ENCODE peak calls at places on chromosomes 13 and 19, in six cellular contexts. O is sigmoid colon, G is Panc1, N is HepG2, X is stomach, V is GM23338. H is an unnamed sample.

GRCh38 chr19:36573948-36574726 is 1.0 kb upstream of the ZNF529 start:
- DNase-seq in O (no peak), X (peak), G (no peak), V (peak), N (peak), H (no peak)

GRCh38 chr19:7348587-7349230 is at the start of gene ARHGEF18:
- DNase-seq in V (no peak), O (peak), G (no peak), N (no peak), X (no peak), H (peak)

GRCh38 chr13:33146843-33147611 is 130.8 kb downstream of the KL start:
- DNase-seq in V (no peak), O (no peak), G (no peak), N (no peak), X (no peak), H (no peak)

GRCh38 chr13:23159205-23159586 is 21.6 kb upstream of the SGCG start:
- DNase-seq in V (peak), O (no peak), N (peak), X (no peak), G (no peak), H (no peak)

GRCh38 chr13:83274679-83275078 is 607.6 kb downstream of the SLITRK1 start:
- DNase-seq in N (no peak), X (no peak), O (no peak), V (no peak), G (no peak), H (no peak)

GRCh38 chr13:72506706-72507105 is 220.7 kb downstream of the MZT1 start:
- DNase-seq in V (no peak), N (no peak), O (no peak), X (no peak), G (no peak), H (no peak)

GRCh38 chr13:94860981-94861407 is 148.6 kb upstream of the SOX21 start:
- DNase-seq in N (no peak), X (no peak), O (no peak), G (no peak), V (no peak), H (peak)

GRCh38 chr19:54616840-54617560 is 13.3 kb upstream of the LILRB1 start:
- DNase-seq in G (no peak), O (no peak), X (no peak), N (no peak), V (no peak), H (no peak)

GRCh38 chr19:8577247-8577646 is at the start of gene MYO1F:
- DNase-seq in X (peak), N (no peak), V (no peak), G (no peak), O (peak), H (peak)

GRCh38 chr13:70088926-70089325 is 18.7 kb upstream of the ATXN8OS start:
- DNase-seq in N (no peak), V (peak), G (no peak), X (no peak), O (no peak), H (no peak)

GRCh38 chr13:73136776-73137175 is 78.0 kb downstream of the KLF5 start:
- DNase-seq in G (no peak), O (no peak), V (no peak), N (no peak), X (no peak), H (no peak)

GRCh38 chr19:14433454-14434156 is 499 bp downstream of the PKN1 start:
- DNase-seq in V (peak), O (no peak), N (no peak), X (peak), G (no peak), H (no peak)

GRCh38 chr13:45831851-45832250 is 19.7 kb downstream of the SIAH3 start:
- DNase-seq in N (no peak), X (no peak), O (no peak), V (no peak), G (no peak), H (no peak)

GRCh38 chr13:48976677-48977625 is 1.2 kb downstream of the FNDC3A start:
- DNase-seq in X (no peak), G (no peak), N (peak), V (no peak), O (no peak), H (peak)

GRCh38 chr19:15337202-15337601 is 4.9 kb upstream of the BRD4 start:
- DNase-seq in N (no peak), G (peak), V (no peak), O (no peak), X (no peak), H (no peak)

GRCh38 chr13:34696741-34697140 is 245.3 kb upstream of the NBEA start:
- DNase-seq in V (no peak), G (no peak), X (no peak), N (no peak), O (no peak), H (no peak)

GRCh38 chr13:107713314-107713713 is 502.0 kb downstream of the LIG4 start:
- DNase-seq in N (no peak), X (no peak), O (no peak), V (no peak), G (no peak), H (no peak)

GRCh38 chr19:16066611-16067104 is 9.6 kb upstream of the TPM4 start:
- DNase-seq in G (no peak), X (peak), N (peak), O (no peak), V (no peak), H (peak)

GRCh38 chr13:30915691-30916541 is 9.8 kb downstream of the MEDAG start:
- DNase-seq in O (no peak), N (no peak), X (no peak), V (no peak), G (no peak), H (no peak)

GRCh38 chr13:28657784-28658538 is 969 bp upstream of the POMP start:
- DNase-seq in X (no peak), G (no peak), N (no peak), O (no peak), V (no peak), H (peak)
- TF ChIP-seq POLR2AphosphoS5 in X (no peak), G (no peak), N (no peak), O (no peak), V (no peak), H (no peak)

GRCh38 chr19:2055871-2056809 is 5.1 kb upstream of the MKNK2 start:
- DNase-seq in X (no peak), O (peak), G (no peak), N (no peak), V (peak), H (peak)
- TF ChIP-seq POLR2AphosphoS5 in X (peak), O (peak), G (no peak), N (peak), V (no peak), H (no peak)

GRCh38 chr13:93715866-93716265 is 489.3 kb downstream of the GPC6 start:
- DNase-seq in X (no peak), V (no peak), N (no peak), O (no peak), G (no peak), H (no peak)
- TF ChIP-seq POLR2AphosphoS5 in X (no peak), V (no peak), N (no peak), O (no peak), G (no peak), H (no peak)

GRCh38 chr19:41726493-41726892 is 18.1 kb downstream of the CEACAM5 start:
- DNase-seq in O (no peak), G (no peak), V (peak), X (no peak), N (no peak), H (no peak)
- TF ChIP-seq POLR2AphosphoS5 in O (no peak), G (no peak), V (no peak), X (no peak), N (no peak), H (no peak)

GRCh38 chr19:12485571-12485970 is 955 bp upstream of the ZNF709 start:
- DNase-seq in O (no peak), G (no peak), V (peak), N (peak), X (no peak), H (no peak)

GRCh38 chr19:12484011-12484370 is 625 bp downstream of the ZNF709 start:
- DNase-seq in X (no peak), O (no peak), V (no peak), G (no peak), N (no peak), H (no peak)

GRCh38 chr19:12481781-12482504 is 2.7 kb downstream of the ZNF709 start:
- DNase-seq in G (no peak), X (no peak), V (no peak), O (no peak), N (peak), H (no peak)

GRCh38 chr19:12482505-12482886 is 2.1 kb downstream of the ZNF709 start:
- DNase-seq in V (no peak), O (no peak), N (no peak), G (no peak), X (no peak), H (no peak)

GRCh38 chr19:12484371-12485322 is at the start of gene ZNF709:
- DNase-seq in O (peak), N (peak), V (peak), X (peak), G (peak), H (no peak)
- TF ChIP-seq POLR2AphosphoS5 in O (no peak), N (peak), V (peak), X (peak), G (peak), H (no peak)

DNA sequence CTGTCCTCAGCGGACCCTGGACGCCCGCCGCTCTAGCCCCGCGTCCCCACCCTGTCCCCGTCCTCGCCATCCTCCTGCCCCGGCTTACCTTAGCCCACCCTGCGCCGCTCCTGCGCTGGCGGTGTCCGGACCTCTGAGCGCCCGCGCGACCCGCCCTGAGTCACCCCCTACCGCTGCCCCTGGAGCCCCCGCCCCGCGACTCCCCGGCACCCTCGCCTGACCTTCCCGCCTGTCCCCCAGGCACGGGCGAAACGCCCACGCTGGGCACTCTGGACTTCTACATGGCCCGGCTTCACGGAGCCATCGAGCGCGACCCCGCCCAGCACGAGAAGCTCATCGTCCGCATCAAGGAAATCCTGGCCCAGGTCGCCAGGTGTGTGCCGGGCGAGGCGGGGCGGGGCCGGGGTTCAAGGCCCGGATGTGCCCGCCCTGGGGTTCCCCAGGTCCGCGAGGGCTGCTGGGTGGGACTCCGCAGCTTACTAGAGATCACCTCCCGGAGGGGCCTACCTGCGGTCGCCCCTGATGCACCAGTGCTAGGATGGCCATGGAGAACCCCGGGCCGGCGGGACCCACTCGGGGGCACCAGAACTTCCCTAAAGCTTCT is 5.1 kb downstream of the HMG20B start:
- DNase-seq in G (no peak), N (no peak), X (no peak), V (peak), O (no peak), H (no peak)
- TF ChIP-seq POLR2AphosphoS5 in G (no peak), N (no peak), X (no peak), V (peak), O (no peak), H (no peak)

GRCh38 chr13:97165527-97166425 is 56.4 kb upstream of the MBNL2 start:
- DNase-seq in G (no peak), O (no peak), V (no peak), N (peak), X (no peak), H (no peak)
- TF ChIP-seq POLR2AphosphoS5 in G (no peak), O (no peak), V (no peak), N (no peak), X (peak), H (no peak)

DNA sequence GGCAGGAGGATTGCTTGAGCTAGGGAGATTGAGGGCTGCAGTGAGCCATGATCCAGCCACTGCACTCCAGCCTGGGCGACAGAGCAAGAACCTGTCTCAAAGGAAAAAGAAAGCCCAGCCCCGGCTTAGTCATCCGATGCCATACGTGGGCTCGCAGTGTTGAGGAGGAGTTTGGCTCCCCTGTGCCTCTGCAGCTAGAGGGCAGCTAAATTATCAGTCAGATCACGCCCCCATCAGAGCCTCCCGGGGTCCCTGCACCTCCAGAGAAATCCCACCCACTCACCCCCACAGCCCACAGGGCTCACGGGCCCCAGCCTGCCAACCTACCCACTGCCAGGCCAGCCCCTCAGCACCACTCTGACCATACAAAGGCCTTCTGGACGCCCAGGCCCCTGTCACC is 27.6 kb downstream of the MAU2 start:
- DNase-seq in N (no peak), V (no peak), O (no peak), G (no peak), X (no peak), H (no peak)
- TF ChIP-seq POLR2AphosphoS5 in N (no peak), V (no peak), O (no peak), G (no peak), X (no peak), H (no peak)

GRCh38 chr19:10920781-10921180 is 7.7 kb downstream of the YIPF2 start:
- DNase-seq in V (no peak), G (no peak), N (no peak), X (no peak), O (no peak), H (no peak)
- TF ChIP-seq POLR2AphosphoS5 in V (no peak), G (no peak), N (no peak), X (no peak), O (no peak), H (peak)

GRCh38 chr13:98567140-98567539 is 9.8 kb downstream of the STK24 start:
- DNase-seq in O (peak), G (no peak), V (no peak), X (no peak), N (no peak), H (no peak)

GRCh38 chr13:98570929-98571372 is 6.0 kb downstream of the STK24 start:
- DNase-seq in O (no peak), N (peak), V (no peak), X (peak), G (no peak), H (no peak)

GRCh38 chr13:98564204-98564603 is 12.7 kb downstream of the STK24 start:
- DNase-seq in X (no peak), G (no peak), O (peak), N (no peak), V (no peak), H (no peak)

GRCh38 chr13:98563071-98563470 is 13.8 kb downstream of the STK24 start:
- DNase-seq in G (no peak), N (no peak), V (peak), X (no peak), O (peak), H (no peak)

GRCh38 chr13:98565726-98566577 is 11.0 kb downstream of the STK24 start:
- DNase-seq in O (peak), V (no peak), G (no peak), N (no peak), X (peak), H (no peak)
- TF ChIP-seq POLR2AphosphoS5 in O (no peak), V (no peak), G (no peak), N (no peak), X (peak), H (no peak)

H was measured in HL-60.